ENCODE peak calls at places on chromosomes 11 and 22, in five cellular contexts. K, U, B, A and P are unnamed samples.

GRCh38 chr11:60974726-60975125 is 3.2 kb downstream of the CD6 start:
- DNase-seq in U (no peak), B (no peak), K (no peak), A (no peak), P (peak)

GRCh38 chr11:19409307-19409706 is 168.6 kb upstream of the E2F8 start:
- DNase-seq in B (no peak), K (no peak), U (no peak), A (no peak), P (no peak)

GRCh38 chr11:11034476-11034875 is 176.6 kb upstream of the ZBED5 start:
- DNase-seq in U (no peak), A (no peak), B (no peak), K (no peak), P (no peak)

GRCh38 chr22:36988075-36988474 is 31.2 kb downstream of the TST start:
- DNase-seq in B (no peak), A (no peak), U (no peak), K (no peak), P (no peak)

GRCh38 chr22:45882881-45883810 is 93.8 kb downstream of the WNT7B start:
- DNase-seq in B (no peak), A (no peak), K (no peak), U (no peak), P (no peak)

GRCh38 chr22:44764373-44764772 is 12.0 kb downstream of the ARHGAP8 start:
- DNase-seq in U (no peak), A (no peak), B (no peak), K (no peak), P (no peak)

GRCh38 chr11:70727899-70728620 is 329.7 kb downstream of the CTTN start:
- DNase-seq in B (no peak), K (no peak), A (no peak), U (no peak), P (no peak)

GRCh38 chr22:20583471-20583922 is 76.1 kb downstream of the MED15 start:
- DNase-seq in K (no peak), A (no peak), U (no peak), B (no peak), P (no peak)

GRCh38 chr22:26573026-26573662 is 16.8 kb downstream of the TPST2 start:
- DNase-seq in A (no peak), K (no peak), B (no peak), U (peak), P (no peak)

GRCh38 chr22:49062155-49063039 is 765.3 kb downstream of the BRD1 start:
- DNase-seq in U (no peak), A (no peak), B (no peak), K (no peak), P (no peak)

GRCh38 chr11:31687256-31687655 is 123.9 kb downstream of the PAX6 start:
- DNase-seq in U (no peak), A (no peak), B (no peak), K (no peak), P (no peak)

GRCh38 chr11:128422576-128423370 is 164.6 kb downstream of the ETS1 start:
- DNase-seq in A (no peak), B (no peak), K (no peak), U (no peak), P (no peak)

GRCh38 chr11:134519788-134520187 is 107.7 kb upstream of the B3GAT1 start:
- DNase-seq in A (no peak), K (no peak), B (no peak), U (no peak), P (no peak)

GRCh38 chr11:100757636-100758035 is 70.5 kb downstream of the ARHGAP42 start:
- DNase-seq in B (no peak), A (no peak), K (no peak), U (no peak), P (no peak)

GRCh38 chr11:128330203-128330602 is 257.2 kb downstream of the ETS1 start:
- DNase-seq in U (no peak), K (no peak), A (no peak), B (no peak), P (no peak)

GRCh38 chr11:13229136-13229535 is 48.5 kb upstream of the BMAL1 start:
- DNase-seq in U (no peak), A (no peak), B (no peak), K (no peak), P (no peak)

GRCh38 chr11:61598886-61599868 is 18.3 kb upstream of the SYT7 start:
- DNase-seq in U (peak), K (no peak), A (no peak), B (no peak), P (no peak)

GRCh38 chr11:42976636-42977217 is 335.1 kb upstream of the API5 start:
- DNase-seq in K (no peak), A (no peak), U (no peak), B (no peak), P (no peak)

GRCh38 chr11:83156996-83157754 is at the start of gene PCF11:
- DNase-seq in U (no peak), A (no peak), K (peak), B (no peak), P (no peak)

GRCh38 chr11:95378106-95378505 is 147.1 kb upstream of the SESN3 start:
- DNase-seq in U (no peak), K (no peak), B (no peak), A (peak), P (no peak)

GRCh38 chr11:74024630-74025029 is 15.7 kb upstream of the UCP3 start:
- DNase-seq in U (peak), B (no peak), A (no peak), K (no peak), P (no peak)

GRCh38 chr11:16607675-16608644 is 130.5 kb upstream of the C11orf58 start:
- DNase-seq in A (no peak), U (peak), K (peak), B (peak), P (peak)

GRCh38 chr11:46808804-46809431 is 37.2 kb downstream of the CKAP5 start:
- DNase-seq in B (no peak), A (no peak), U (peak), K (peak), P (no peak)

GRCh38 chr11:127998421-127998820 is 588.9 kb downstream of the ETS1 start:
- DNase-seq in A (no peak), B (no peak), K (no peak), U (no peak), P (no peak)

GRCh38 chr11:12882670-12883069 is 126.4 kb upstream of the RASSF10 start:
- DNase-seq in B (no peak), A (no peak), K (no peak), U (no peak), P (no peak)

GRCh38 chr11:72511393-72512047 is 77.2 kb upstream of the CLPB start:
- DNase-seq in A (no peak), B (no peak), K (no peak), U (peak), P (no peak)

GRCh38 chr22:39512026-39512425 is 8.3 kb upstream of the ATF4 start:
- DNase-seq in B (no peak), A (no peak), U (no peak), K (no peak), P (no peak)

GRCh38 chr11:128575956-128576340 is 11.4 kb downstream of the ETS1 start:
- DNase-seq in A (no peak), B (no peak), U (peak), K (no peak), P (no peak)

GRCh38 chr11:45182902-45183301 is 36.5 kb downstream of the PRDM11 start:
- DNase-seq in U (peak), A (no peak), B (no peak), K (no peak), P (no peak)

GRCh38 chr11:12088047-12088481 is 22.3 kb upstream of the MICAL2 start:
- DNase-seq in A (peak), U (peak), B (no peak), K (peak), P (no peak)

GRCh38 chr11:6599884-6600390 is 3.5 kb downstream of the RRP8 start:
- DNase-seq in A (no peak), U (no peak), K (no peak), B (no peak), P (no peak)

GRCh38 chr11:130817608-130817944 is 98.7 kb downstream of the SNX19 start:
- DNase-seq in A (no peak), U (peak), B (no peak), K (no peak), P (no peak)

GRCh38 chr11:3046190-3046589 is 11.0 kb downstream of the CARS1 start:
- DNase-seq in K (no peak), B (no peak), U (no peak), A (no peak), P (no peak)

GRCh38 chr11:111403021-111403725 is 24.1 kb upstream of the POU2AF1 start:
- DNase-seq in K (no peak), B (no peak), A (no peak), U (no peak), P (no peak)

GRCh38 chr22:32737811-32738210 is 63.7 kb upstream of the TIMP3 start:
- DNase-seq in U (no peak), A (no peak), B (no peak), K (no peak), P (no peak)

GRCh38 chr11:128398517-128399152 is 188.7 kb downstream of the ETS1 start:
- DNase-seq in A (no peak), K (no peak), B (no peak), U (no peak), P (no peak)

GRCh38 chr11:113728814-113729213 is 22.7 kb upstream of the TMPRSS5 start:
- DNase-seq in K (no peak), A (no peak), B (no peak), U (no peak), P (peak)

GRCh38 chr11:43071338-43071737 is 240.5 kb upstream of the API5 start:
- DNase-seq in B (no peak), U (no peak), K (no peak), A (no peak), P (no peak)

GRCh38 chr11:27293500-27294417 is 69.3 kb downstream of the CCDC34 start:
- DNase-seq in B (no peak), A (no peak), U (no peak), K (no peak), P (no peak)
- H3K27ac ChIP-seq in B (no peak), A (no peak), U (no peak), K (no peak), P (no peak)

GRCh38 chr11:66557733-66558326 is 10.6 kb downstream of the CTSF start:
- DNase-seq in B (no peak), U (no peak), K (no peak), A (no peak), P (no peak)

GRCh38 chr11:66561975-66562248 is 6.5 kb downstream of the CTSF start:
- DNase-seq in B (no peak), U (no peak), K (no peak), A (no peak), P (no peak)

GRCh38 chr11:66561178-66561974 is 7.0 kb downstream of the CTSF start:
- DNase-seq in K (no peak), A (no peak), U (no peak), B (no peak), P (no peak)

GRCh38 chr11:66559862-66560676 is 8.3 kb downstream of the CTSF start:
- DNase-seq in K (no peak), U (no peak), B (no peak), A (no peak), P (no peak)

GRCh38 chr11:66559141-66559861 is 9.1 kb downstream of the CTSF start:
- DNase-seq in A (no peak), K (no peak), U (no peak), B (no peak), P (no peak)
- H3K27ac ChIP-seq in A (peak), K (no peak), U (no peak), B (no peak), P (no peak)

GRCh38 chr11:30106782-30107181 is 90.0 kb upstream of the KCNA4 start:
- DNase-seq in A (no peak), U (no peak), K (no peak), B (no peak), P (no peak)
- H3K27ac ChIP-seq in A (no peak), U (no peak), K (no peak), B (no peak), P (no peak)

GRCh38 chr22:28030442-28030841 is 111.4 kb upstream of the PITPNB start:
- DNase-seq in A (no peak), K (no peak), U (no peak), B (no peak), P (no peak)

GRCh38 chr22:28032896-28033295 is 113.8 kb upstream of the PITPNB start:
- DNase-seq in B (no peak), K (no peak), A (no peak), U (no peak), P (no peak)

GRCh38 chr22:28034145-28034759 is 115.2 kb upstream of the PITPNB start:
- DNase-seq in A (no peak), B (no peak), K (no peak), U (no peak), P (no peak)

GRCh38 chr22:28031383-28031922 is 112.4 kb upstream of the PITPNB start:
- DNase-seq in U (no peak), K (no peak), B (no peak), A (no peak), P (no peak)

DNA sequence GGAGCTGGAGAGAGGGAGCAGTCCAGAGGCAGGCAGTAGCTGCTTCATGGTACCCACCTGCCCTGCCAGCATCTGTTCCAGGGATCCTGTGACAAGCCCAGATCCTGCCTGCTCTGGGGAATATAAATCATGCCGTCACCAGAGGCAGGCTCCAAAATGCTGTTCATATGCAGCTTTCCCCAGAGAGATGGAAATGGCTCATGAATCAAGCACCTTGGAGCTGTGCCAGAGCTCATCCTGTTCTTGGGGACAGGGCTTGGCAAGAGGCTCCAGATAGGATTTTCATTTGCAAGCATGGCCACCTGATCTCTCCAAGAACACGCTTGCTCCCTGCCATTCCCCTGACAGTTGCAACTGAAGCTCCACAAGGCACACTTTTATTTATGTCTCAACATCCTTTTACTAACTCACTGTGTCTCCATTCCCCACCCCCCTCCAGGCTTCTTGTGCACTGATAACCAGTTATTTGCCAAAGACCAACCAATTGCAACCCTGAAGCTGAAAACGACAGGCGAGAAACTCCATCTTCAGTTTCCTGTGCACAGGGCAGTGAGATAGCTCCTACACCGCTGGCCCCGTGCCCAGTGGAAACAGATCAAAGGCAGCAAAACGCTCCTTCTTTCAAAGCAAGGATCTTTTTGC is 115.8 kb upstream of the PITPNB start:
- DNase-seq in A (no peak), B (no peak), K (no peak), U (peak), P (no peak)
- H3K27ac ChIP-seq in A (peak), B (no peak), K (peak), U (no peak), P (peak)

DNA sequence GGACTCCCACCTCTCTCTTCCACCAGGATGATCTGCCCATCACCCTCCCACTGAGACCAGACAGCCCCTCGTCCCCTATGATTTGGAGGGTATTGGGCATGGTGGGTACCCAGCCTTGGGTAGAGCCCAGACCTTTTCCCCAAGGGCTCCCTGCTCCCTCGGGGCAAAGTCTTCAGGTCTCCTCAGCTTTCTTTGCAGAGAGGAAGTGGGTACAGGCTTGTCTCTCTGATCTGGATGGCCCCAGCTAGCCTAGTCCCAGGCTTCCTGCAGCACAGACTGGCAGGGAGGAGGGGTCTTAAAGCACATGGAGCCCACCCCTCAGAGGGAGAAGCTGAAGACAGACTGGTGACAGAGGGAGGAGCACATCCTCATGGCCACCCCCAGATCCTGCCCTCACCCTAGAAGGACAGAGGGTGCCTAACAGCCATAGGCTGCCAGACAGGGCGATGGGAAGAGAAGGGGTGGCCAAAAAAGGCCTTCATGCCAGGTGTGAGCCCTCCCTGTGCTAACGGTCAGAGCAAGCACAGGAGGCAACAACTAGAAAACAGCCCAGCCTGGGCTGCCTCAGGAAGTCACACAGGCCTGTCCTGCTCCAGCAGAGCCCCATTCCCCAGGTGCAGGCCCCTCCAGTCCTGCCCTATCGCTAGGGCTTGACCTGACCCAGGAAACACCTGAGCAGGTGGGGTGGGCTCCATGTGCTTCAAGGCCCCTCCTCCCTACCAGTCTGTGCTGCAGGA is 30.4 kb downstream of the SLC22A12 start:
- DNase-seq in B (no peak), U (no peak), A (no peak), K (no peak), P (no peak)
- H3K27ac ChIP-seq in B (peak), U (no peak), A (peak), K (no peak), P (peak)

DNA sequence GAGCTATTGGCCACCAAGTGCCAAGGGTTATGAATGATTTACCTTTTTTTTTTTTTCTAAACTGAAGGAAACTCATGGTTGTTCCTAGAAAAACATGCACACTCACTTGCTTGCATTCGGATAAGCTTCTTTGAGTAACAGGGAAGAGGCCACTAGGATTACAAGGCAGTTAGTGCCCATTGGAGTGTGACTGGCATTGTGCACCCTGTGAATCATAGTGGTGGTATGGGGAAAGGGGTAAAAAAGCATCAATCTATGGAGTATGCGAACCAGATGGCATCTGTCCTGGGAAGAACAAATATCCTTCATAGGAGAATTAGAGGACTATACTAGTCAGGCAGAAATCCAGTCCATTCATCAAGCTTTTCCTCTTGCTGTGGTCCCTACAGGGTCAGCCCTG is 24.2 kb downstream of the CD44 start:
- DNase-seq in A (no peak), B (no peak), U (peak), K (no peak), P (no peak)
- H3K27ac ChIP-seq in A (peak), B (no peak), U (peak), K (no peak), P (no peak)

DNA sequence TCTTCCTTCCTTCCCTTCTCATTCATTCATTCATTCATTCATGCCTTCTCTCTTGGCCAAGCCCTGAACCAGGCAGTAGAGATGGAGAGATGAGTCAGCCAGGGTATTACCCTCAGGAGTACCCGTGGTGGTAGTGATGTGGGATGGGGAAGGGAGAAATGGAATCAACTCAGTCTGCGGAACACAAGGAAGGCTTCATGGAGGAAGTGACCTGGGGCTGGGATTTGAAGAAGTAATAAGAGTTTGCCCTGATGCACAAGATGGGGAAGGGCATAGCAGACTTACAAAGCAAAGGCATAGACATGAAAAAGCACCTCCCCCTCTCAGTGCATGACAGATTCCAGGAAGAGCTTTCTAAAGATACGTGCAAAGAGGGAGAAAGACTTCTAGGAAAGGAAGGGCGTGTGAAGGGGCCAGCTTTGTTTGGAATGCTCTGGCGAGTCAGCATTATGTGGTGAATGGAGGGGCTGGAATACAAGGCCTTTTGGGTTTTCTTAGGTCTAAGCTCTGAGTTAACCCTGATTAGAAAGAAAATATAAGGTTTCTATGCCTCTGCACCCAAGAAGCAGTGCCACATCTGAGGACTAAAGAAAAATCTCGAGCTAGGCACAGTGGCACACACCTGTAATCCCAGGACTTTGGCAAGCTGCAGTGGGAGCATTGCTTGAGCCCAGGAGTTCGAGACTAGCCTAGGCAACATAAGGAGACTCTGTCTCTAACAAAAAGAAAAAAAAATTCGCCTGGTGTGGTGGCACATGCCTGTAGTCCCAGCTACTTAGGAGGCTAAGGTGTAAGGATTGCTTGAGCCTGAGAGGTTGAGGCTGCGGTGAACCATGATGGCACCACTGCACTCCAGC is 36.4 kb upstream of the ACER3 start:
- DNase-seq in A (no peak), K (peak), B (no peak), U (peak), P (no peak)
- H3K27ac ChIP-seq in A (peak), K (peak), B (no peak), U (no peak), P (no peak)